ENCODE peak calls at places on chromosome 5, in four cellular contexts. T is HFFc6, B is uterus, H is BJ. X is an unnamed sample.

GRCh38 chr5:170287532-170287931 is 10.0 kb downstream of the LCP2 start:
- DNase-seq in T (no peak), B (peak), H (no peak), X (no peak)

GRCh38 chr5:168995024-168995423 is 305.9 kb downstream of the SLIT3 start:
- DNase-seq in T (no peak), B (no peak), H (no peak), X (no peak)

GRCh38 chr5:102629827-102630605 is 125.1 kb upstream of the PAM start:
- DNase-seq in T (no peak), B (no peak), H (no peak), X (no peak)

GRCh38 chr5:154329519-154329918 is 116.3 kb upstream of the SAP30L start:
- DNase-seq in T (no peak), B (no peak), H (no peak), X (no peak)

GRCh38 chr5:128469924-128470323 is 68.1 kb downstream of the FBN2 start:
- DNase-seq in T (peak), B (no peak), H (no peak), X (no peak)

GRCh38 chr5:145375521-145375920 is 459.6 kb downstream of the PRELID2 start:
- DNase-seq in T (no peak), B (no peak), H (no peak), X (no peak)

GRCh38 chr5:100668511-100668910 is 133.3 kb downstream of the FAM174A start:
- DNase-seq in T (no peak), B (no peak), H (no peak), X (no peak)

GRCh38 chr5:16754621-16755020 is 137.8 kb upstream of the RETREG1 start:
- DNase-seq in T (no peak), B (no peak), H (no peak), X (no peak)

GRCh38 chr5:141821430-141821925 is 56.7 kb downstream of the PCDH1 start:
- DNase-seq in T (peak), B (no peak), H (peak), X (peak)

GRCh38 chr5:91079037-91079436 is 304.1 kb downstream of the ARRDC3 start:
- DNase-seq in T (no peak), B (no peak), H (no peak), X (no peak)

GRCh38 chr5:167608708-167609272 is 682.7 kb upstream of the WWC1 start:
- DNase-seq in T (no peak), B (no peak), H (no peak), X (no peak)

GRCh38 chr5:119287547-119288073 is 68.2 kb upstream of the TNFAIP8 start:
- DNase-seq in T (peak), B (no peak), H (no peak), X (peak)

GRCh38 chr5:100746730-100747129 is 156.4 kb downstream of the ST8SIA4 start:
- DNase-seq in T (no peak), B (no peak), H (no peak), X (no peak)

GRCh38 chr5:63111891-63112290 is 533.3 kb downstream of the LRRC70 start:
- DNase-seq in T (no peak), B (no peak), H (no peak), X (no peak)

GRCh38 chr5:65802080-65802479 is 80.1 kb downstream of the NLN start:
- DNase-seq in T (no peak), B (no peak), H (no peak), X (no peak)

GRCh38 chr5:148735301-148735700 is 81.0 kb upstream of the HTR4 start:
- DNase-seq in T (no peak), B (no peak), H (no peak), X (no peak)

GRCh38 chr5:53023969-53024368 is 34.8 kb downstream of the ITGA2 start:
- DNase-seq in T (peak), B (no peak), H (peak), X (peak)

GRCh38 chr5:112351225-112351624 is 67.9 kb downstream of the EPB41L4A start:
- DNase-seq in T (no peak), B (no peak), H (no peak), X (no peak)

GRCh38 chr5:43041669-43042175 is 1.6 kb upstream of the ANXA2R start:
- DNase-seq in T (peak), B (peak), H (no peak), X (peak)

GRCh38 chr5:93421498-93421897 is 159.5 kb downstream of the NR2F1-AS1 start:
- DNase-seq in T (no peak), B (no peak), H (no peak), X (no peak)

GRCh38 chr5:25393957-25394356 is 749.2 kb upstream of the CDH10 start:
- DNase-seq in T (no peak), B (no peak), H (no peak), X (no peak)

GRCh38 chr5:10576790-10577189 is 12.9 kb downstream of the ANKRD33B start:
- DNase-seq in T (no peak), B (no peak), H (no peak), X (no peak)

GRCh38 chr5:10578292-10578663 is 14.4 kb downstream of the ANKRD33B start:
- DNase-seq in T (no peak), B (no peak), H (no peak), X (no peak)

GRCh38 chr5:10578869-10579268 is 15.0 kb downstream of the ANKRD33B start:
- DNase-seq in T (no peak), B (no peak), H (no peak), X (no peak)

GRCh38 chr5:10577371-10578291 is 13.8 kb downstream of the ANKRD33B start:
- DNase-seq in T (peak), B (no peak), H (no peak), X (no peak)

GRCh38 chr5:10576121-10576789 is 12.4 kb downstream of the ANKRD33B start:
- DNase-seq in T (no peak), B (no peak), H (no peak), X (no peak)
- TF ChIP-seq CTCF in T (no peak), B (no peak), H (no peak), X (peak)

GRCh38 chr5:163489055-163489744 is 16.2 kb upstream of the MAT2B start:
- DNase-seq in T (peak), B (no peak), H (no peak), X (no peak)
- TF ChIP-seq CTCF in T (peak), B (no peak), H (peak), X (no peak)

GRCh38 chr5:150510460-150511263 is 2.7 kb downstream of the NDST1 start:
- DNase-seq in T (no peak), B (no peak), H (no peak), X (no peak)
- TF ChIP-seq CTCF in T (no peak), B (no peak), H (no peak), X (no peak)

GRCh38 chr5:158882660-158883059 is 217.1 kb downstream of the EBF1 start:
- DNase-seq in T (no peak), B (no peak), H (no peak), X (no peak)

GRCh38 chr5:158882236-158882635 is 217.5 kb downstream of the EBF1 start:
- DNase-seq in T (no peak), B (no peak), H (no peak), X (no peak)

GRCh38 chr5:158881076-158881880 is 218.4 kb downstream of the EBF1 start:
- DNase-seq in T (no peak), B (no peak), H (no peak), X (no peak)

GRCh38 chr5:158879993-158880392 is 219.7 kb downstream of the EBF1 start:
- DNase-seq in T (no peak), B (no peak), H (no peak), X (no peak)

DNA sequence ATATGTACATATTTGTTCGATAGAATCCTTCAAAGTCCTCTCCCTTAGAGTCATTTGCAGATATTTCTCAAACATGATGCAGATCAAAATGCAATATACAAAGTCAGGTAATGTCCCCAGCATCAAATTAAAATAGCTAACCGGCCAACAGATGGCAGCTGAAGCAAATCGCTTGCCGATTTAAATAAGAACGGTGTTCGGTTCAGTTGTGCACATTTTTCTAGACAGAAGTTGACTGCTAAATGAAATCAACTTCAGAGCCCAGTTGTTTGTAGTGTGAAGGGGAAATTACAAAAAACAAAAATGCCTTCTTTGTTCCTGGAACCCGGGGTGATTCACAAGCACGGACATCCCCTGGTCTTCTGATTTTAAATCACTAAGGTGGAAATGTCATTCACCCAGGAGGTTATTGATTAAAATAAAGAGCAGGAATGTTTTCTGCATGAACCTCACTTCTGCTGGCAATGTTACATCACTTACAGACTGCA is 219.2 kb downstream of the EBF1 start:
- DNase-seq in T (no peak), B (no peak), H (no peak), X (no peak)
- TF ChIP-seq CTCF in T (no peak), B (no peak), H (no peak), X (no peak)

DNA sequence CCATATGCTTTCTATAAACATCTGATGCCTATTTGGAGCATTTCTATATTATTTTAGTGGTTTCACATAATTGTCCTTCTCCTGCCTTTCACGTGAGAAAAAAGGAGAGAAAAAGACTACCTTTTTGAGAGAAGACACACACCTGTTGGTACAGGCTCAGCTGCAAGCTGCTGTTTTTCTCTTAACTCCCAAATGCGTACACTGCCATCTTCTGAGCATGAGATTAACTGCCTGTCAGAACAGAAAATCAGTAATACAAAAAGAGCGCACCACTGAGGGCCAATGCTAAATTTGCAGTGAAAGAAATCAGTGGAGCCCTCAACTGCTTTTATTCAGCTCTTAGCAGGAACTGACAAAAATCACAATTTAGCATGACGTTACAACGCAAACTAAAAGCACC is 54.9 kb downstream of the WDR41 start:
- DNase-seq in T (no peak), B (no peak), H (no peak), X (no peak)
- TF ChIP-seq CTCF in T (peak), B (peak), H (peak), X (peak)

DNA sequence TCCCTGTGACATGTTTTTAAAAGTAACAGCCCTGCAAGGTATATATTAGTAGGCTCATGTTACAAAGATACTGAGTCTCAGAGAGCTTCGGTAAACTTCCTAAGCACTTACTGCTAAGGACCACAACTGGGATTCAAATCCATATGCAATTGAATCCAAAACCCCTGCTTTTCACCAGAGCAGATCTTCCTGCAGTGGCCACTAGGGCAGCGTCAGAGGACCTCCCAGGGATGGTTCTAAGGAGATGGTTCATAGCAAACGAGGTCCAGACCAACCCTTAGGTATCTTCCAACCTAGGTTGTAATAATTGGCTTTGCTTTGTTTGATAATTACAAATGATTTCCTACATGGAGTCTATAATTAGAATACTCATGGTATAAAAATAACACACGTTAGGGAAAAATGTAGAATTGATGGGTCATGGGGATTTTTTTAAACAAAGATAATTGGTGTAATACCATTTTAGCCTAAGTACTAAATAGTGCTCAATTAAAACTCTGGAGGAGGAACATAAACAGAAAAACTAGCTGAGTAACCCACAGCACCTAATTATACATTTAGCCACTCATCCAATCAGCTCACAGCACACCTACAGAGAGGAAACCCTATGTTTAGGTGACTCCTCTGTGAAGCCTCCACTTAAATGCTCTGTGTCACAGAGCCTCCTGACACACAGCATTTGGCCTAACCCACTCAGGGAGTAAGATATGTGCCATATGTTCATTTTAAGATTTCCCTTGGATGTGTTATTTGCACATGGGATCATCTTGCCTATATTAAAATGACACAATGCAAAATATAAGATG is 10.0 kb upstream of the CAST start:
- DNase-seq in T (peak), B (no peak), H (no peak), X (no peak)
- TF ChIP-seq CTCF in T (peak), B (no peak), H (peak), X (peak)